ENCODE peak calls at places on chromosomes 3 and 15, in nine cellular contexts. O is gastrocnemius medialis; S is aorta; Q is SK-N-MC; A is coronary artery; N is colonic mucosa; V is naive thymus-derived CD4-positive, alpha-beta T cell; K is psoas muscle; D is caudate nucleus. X is an unnamed sample.

GRCh38 chr15:74202461-74203401 is at the start of gene STRA6:
- DNase-seq in O (no peak), N (no peak), D (no peak), Q (peak; percentile 55), K (no peak), V (no peak), S (no peak), A (no peak), X (peak; percentile 76)

GRCh38 chr15:58665676-58666075 is 83.8 kb downstream of the ADAM10 start:
- DNase-seq in S (no peak), Q (no peak), K (no peak), V (no peak), D (no peak), N (no peak), O (no peak), A (no peak), X (no peak)

GRCh38 chr3:194933465-194933864 is 247.8 kb downstream of the FAM43A start:
- DNase-seq in Q (no peak), N (peak; percentile 7), A (no peak), V (no peak), K (no peak), S (no peak), O (no peak), D (no peak), X (no peak)

GRCh38 chr3:174776123-174776522 is 83.0 kb upstream of the NAALADL2 start:
- DNase-seq in S (no peak), A (no peak), Q (no peak), N (no peak), V (no peak), K (no peak), D (no peak), O (no peak), X (no peak)

GRCh38 chr15:81101894-81102815 is 31.9 kb upstream of the CFAP161 start:
- DNase-seq in K (no peak), N (no peak), S (no peak), A (no peak), O (no peak), Q (no peak), V (no peak), D (no peak), X (no peak)

GRCh38 chr3:72538070-72538745 is 310.0 kb downstream of the SHQ1 start:
- DNase-seq in N (no peak), K (no peak), Q (no peak), O (no peak), V (no peak), S (no peak), D (no peak), A (no peak), X (no peak)

GRCh38 chr15:87850916-87851315 is 405.6 kb downstream of the NTRK3 start:
- DNase-seq in A (no peak), O (no peak), D (no peak), Q (no peak), V (no peak), S (no peak), N (no peak), K (no peak), X (no peak)

GRCh38 chr15:93932164-93932776 is 299.1 kb upstream of the MCTP2 start:
- DNase-seq in N (no peak), D (no peak), Q (no peak), S (no peak), V (no peak), A (no peak), K (no peak), O (no peak), X (no peak)

GRCh38 chr3:100637197-100637631 is 27.8 kb downstream of the ADGRG7 start:
- DNase-seq in N (no peak), S (no peak), Q (no peak), V (no peak), D (no peak), A (no peak), O (no peak), K (no peak), X (no peak)

GRCh38 chr3:119294889-119295769 is 946 bp downstream of the ARHGAP31 start:
- DNase-seq in K (peak; percentile 31), Q (no peak), N (peak; percentile 53), S (no peak), V (peak; percentile 36), A (no peak), D (no peak), O (no peak), X (no peak)

GRCh38 chr15:75167588-75168076 is 34.0 kb upstream of the C15orf39 start:
- DNase-seq in O (no peak), N (no peak), D (no peak), K (no peak), V (no peak), S (no peak), A (peak; percentile 64), Q (no peak), X (no peak)

GRCh38 chr3:2097641-2098191 is 950 bp upstream of the CNTN4 start:
- DNase-seq in V (no peak), A (no peak), D (no peak), K (no peak), O (no peak), Q (peak; percentile 12), S (no peak), N (peak; percentile 57), X (no peak)

GRCh38 chr15:78070049-78070698 is 7.3 kb downstream of the TBC1D2B start:
- DNase-seq in V (no peak), O (no peak), K (no peak), Q (no peak), S (no peak), D (no peak), N (no peak), A (no peak), X (no peak)

GRCh38 chr15:40843885-40844542 is at the start of gene SPINT1:
- DNase-seq in S (peak; percentile 79), O (no peak), Q (no peak), D (no peak), K (no peak), N (peak; percentile 82), V (peak; percentile 81), A (no peak), X (no peak)

GRCh38 chr3:99256788-99257187 is 355.3 kb upstream of the DCBLD2 start:
- DNase-seq in V (no peak), N (no peak), K (no peak), Q (no peak), A (no peak), D (no peak), S (no peak), O (no peak), X (no peak)

GRCh38 chr3:9028134-9028533 is 64.9 kb upstream of the RAD18 start:
- DNase-seq in O (peak; percentile 66), D (peak; percentile 44), Q (no peak), K (peak; percentile 86), V (no peak), S (peak; percentile 95), A (peak; percentile 83), N (peak; percentile 83), X (no peak)

GRCh38 chr15:64315136-64315661 is 40.8 kb downstream of the CSNK1G1 start:
- DNase-seq in Q (no peak), K (no peak), V (no peak), O (no peak), D (no peak), N (no peak), A (no peak), S (no peak), X (no peak)

GRCh38 chr3:59486468-59486964 is 436.7 kb upstream of the CFAP20DC start:
- DNase-seq in K (no peak), N (no peak), Q (no peak), O (no peak), S (no peak), V (no peak), A (no peak), D (no peak), X (no peak)

GRCh38 chr3:12139111-12139511 is 19.6 kb downstream of the TIMP4 start:
- DNase-seq in S (no peak), V (no peak), Q (no peak), A (no peak), D (no peak), N (no peak), O (peak; percentile 13), K (no peak), X (no peak)

GRCh38 chr3:111151438-111151837 is 79.8 kb downstream of the NECTIN3 start:
- DNase-seq in S (no peak), Q (no peak), N (no peak), V (no peak), A (no peak), K (no peak), O (no peak), D (no peak), X (peak; percentile 39)

GRCh38 chr15:22961661-22962221 is 18.4 kb downstream of the CYFIP1 start:
- DNase-seq in D (no peak), A (no peak), V (no peak), N (no peak), S (peak; percentile 50), O (no peak), Q (no peak), K (no peak), X (no peak)

GRCh38 chr3:146308682-146309081 is 57.8 kb upstream of the PLSCR4 start:
- DNase-seq in N (no peak), K (no peak), O (no peak), A (no peak), Q (peak; percentile 99), V (no peak), D (no peak), S (no peak), X (no peak)
- H3K27ac ChIP-seq in N (no peak overlapping the region), K (peak overlapping the region; percentile 38), O (no peak overlapping the region), A (peak overlapping the region; percentile 54), Q (peak overlapping the region; percentile 98), V (no peak overlapping the region), D (no peak overlapping the region), S (peak overlapping the region; percentile 28), X (no peak overlapping the region)

GRCh38 chr3:89649431-89649830 is 542.0 kb downstream of the EPHA3 start:
- DNase-seq in S (no peak), N (no peak), D (no peak), A (no peak), Q (no peak), K (no peak), O (no peak), V (no peak), X (no peak)
- H3K27ac ChIP-seq in S (no peak overlapping the region), N (no peak overlapping the region), D (no peak overlapping the region), A (no peak overlapping the region), Q (no peak overlapping the region), K (no peak overlapping the region), O (no peak overlapping the region), V (no peak overlapping the region), X (no peak overlapping the region)

DNA sequence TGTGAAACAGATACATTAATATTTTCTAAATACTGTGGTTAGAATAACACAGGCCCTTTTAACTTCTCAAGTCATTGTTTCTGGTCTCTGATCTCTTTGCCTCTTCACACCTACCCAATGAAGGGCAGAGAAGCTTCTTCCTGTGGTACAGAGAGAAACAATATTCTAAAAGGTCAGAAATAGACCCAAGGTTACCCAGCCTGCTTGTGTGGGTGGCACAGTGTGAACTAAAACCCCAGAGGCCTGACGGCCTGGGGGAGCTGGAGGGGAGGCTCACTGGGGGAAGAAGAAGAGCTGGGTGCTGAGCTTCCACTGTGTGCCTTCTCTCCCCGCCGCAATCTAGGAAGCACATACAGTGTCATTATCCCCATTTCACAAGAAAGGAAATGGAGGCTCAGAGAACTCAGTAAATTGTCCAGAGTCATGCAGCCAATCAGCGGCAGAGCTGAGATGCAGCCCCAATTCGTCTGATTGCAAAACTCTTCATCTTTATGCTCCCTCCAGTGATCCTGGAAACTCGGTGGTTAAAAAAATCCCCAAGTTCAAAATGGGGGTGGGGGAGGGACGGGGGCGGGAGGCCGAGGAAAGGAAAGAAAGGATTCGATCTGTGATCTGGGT is 64.1 kb upstream of the HEG1 start:
- DNase-seq in S (no peak), V (no peak), A (no peak), N (no peak), K (no peak), Q (no peak), D (no peak), O (no peak), X (no peak)
- H3K27ac ChIP-seq in S (no peak overlapping the region), V (peak overlapping the region; percentile 40), A (no peak overlapping the region), N (no peak overlapping the region), K (no peak overlapping the region), Q (no peak overlapping the region), D (peak overlapping the region; percentile 76), O (no peak overlapping the region), X (no peak overlapping the region)

GRCh38 chr15:92914768-92915221 is 14.7 kb downstream of the CHD2 start:
- DNase-seq in K (no peak), S (no peak), D (no peak), Q (no peak), V (no peak), A (no peak), O (no peak), N (no peak), X (no peak)
- H3K27ac ChIP-seq in K (peak overlapping the region; percentile 95), S (peak overlapping the region; percentile 47), D (peak overlapping the region; percentile 27), Q (peak overlapping the region; percentile 99), V (peak overlapping the region; percentile 92), A (peak overlapping the region; percentile 73), O (peak overlapping the region; percentile 96), N (peak overlapping the region; percentile 76), X (no peak overlapping the region)